ENCODE peak calls at places on chromosomes 5 and 9, in ten cellular contexts. G, K, R, N, P, J, L, D, Y and S are unnamed samples.

GRCh38 chr5:79189439-79190234 is 46.3 kb upstream of the JMY start:
- DNase-seq in Y (no peak), J (no peak), K (no peak), L (no peak), N (peak; percentile 15), P (no peak), R (no peak), D (no peak), G (no peak), S (no peak)

GRCh38 chr9:91451431-91452270 is 28.0 kb upstream of the NFIL3 start:
- DNase-seq in Y (no peak), K (no peak), L (no peak), G (peak; percentile 34), N (no peak), D (no peak), P (no peak), R (no peak), J (no peak), S (no peak)

GRCh38 chr5:64594601-64595518 is 89.0 kb downstream of the RGS7BP start:
- DNase-seq in Y (no peak), N (no peak), R (no peak), P (no peak), L (no peak), G (peak; percentile 18), J (no peak), D (no peak), K (no peak), S (no peak)

GRCh38 chr5:92378961-92379611 is 996.0 kb upstream of the ARRDC3 start:
- DNase-seq in Y (no peak), P (no peak), K (no peak), R (no peak), G (peak; percentile 14), J (no peak), N (no peak), L (peak; percentile 35), D (no peak), S (no peak)

GRCh38 chr5:177447611-177448243 is 1.1 kb downstream of the PRR7 start:
- DNase-seq in L (peak; percentile 97), N (peak; percentile 75), K (peak; percentile 96), R (no peak), Y (no peak), D (no peak), J (no peak), P (no peak), G (peak; percentile 99), S (no peak)

GRCh38 chr5:139893873-139894272 is 98.3 kb downstream of the PSD2 start:
- DNase-seq in K (no peak), G (no peak), Y (no peak), J (no peak), R (no peak), N (no peak), L (no peak), D (no peak), P (no peak), S (no peak)

GRCh38 chr9:81635526-81636279 is 53.6 kb downstream of the TLE1 start:
- DNase-seq in G (no peak), D (no peak), K (peak; percentile 77), R (no peak), L (no peak), P (peak; percentile 34), J (no peak), N (peak; percentile 63), Y (no peak), S (no peak)

GRCh38 chr5:68239485-68239884 is 23.9 kb downstream of the PIK3R1 start:
- DNase-seq in Y (peak; percentile 77), L (no peak), N (peak; percentile 80), P (no peak), J (no peak), K (peak; percentile 81), D (peak; percentile 79), R (peak; percentile 64), G (peak; percentile 65), S (peak; percentile 72)

GRCh38 chr9:17578911-17579793 is at the start of gene SH3GL2:
- DNase-seq in J (no peak), Y (peak; percentile 53), K (peak; percentile 51), G (peak; percentile 13), N (no peak), D (no peak), R (peak; percentile 0), P (no peak), L (no peak), S (peak; percentile 1)